ENCODE peak calls at places on chromosomes 3 and 15, in seven cellular contexts. H, L, T, P, J, Z and M are unnamed samples.

GRCh38 chr3:105598047-105598796 is 231.5 kb downstream of the ALCAM start:
- DNase-seq in Z (no peak), H (no peak), P (no peak), L (peak; percentile 31), T (no peak), J (peak; percentile 96), M (no peak)

GRCh38 chr3:183490211-183490601 is 61.8 kb upstream of the MCF2L2 start:
- DNase-seq in Z (peak; percentile 4), P (no peak), H (no peak), L (no peak), J (no peak), T (no peak), M (peak; percentile 4)

GRCh38 chr3:70871909-70872656 is 559.6 kb upstream of the MDFIC2 start:
- DNase-seq in P (no peak), L (peak; percentile 7), J (peak; percentile 95), H (no peak), Z (no peak), T (no peak), M (no peak)

GRCh38 chr3:18047052-18047451 is 304.6 kb upstream of the TBC1D5 start:
- DNase-seq in Z (no peak), T (no peak), P (no peak), L (no peak), J (peak; percentile 47), H (no peak), M (no peak)

GRCh38 chr3:37990527-37990926 is at the start of gene VILL:
- DNase-seq in P (no peak), H (no peak), L (no peak), J (no peak), T (no peak), Z (no peak), M (no peak)

GRCh38 chr3:57737840-57738239 is 18.3 kb upstream of the SLMAP start:
- DNase-seq in P (no peak), Z (no peak), H (no peak), L (no peak), J (no peak), T (no peak), M (no peak)

GRCh38 chr3:73592154-73592877 is 32.4 kb downstream of the PDZRN3 start:
- DNase-seq in J (no peak), Z (no peak), P (no peak), H (no peak), T (no peak), L (no peak), M (no peak)

GRCh38 chr3:151112731-151113130 is 27.3 kb downstream of the MED12L start:
- DNase-seq in P (no peak), T (no peak), H (no peak), L (no peak), J (no peak), Z (no peak), M (no peak)

GRCh38 chr3:134463676-134464611 is 21.8 kb downstream of the ANAPC13 start:
- DNase-seq in Z (peak; percentile 74), J (peak; percentile 100), P (peak; percentile 80), T (peak; percentile 46), H (peak; percentile 11), L (no peak), M (peak; percentile 78)

GRCh38 chr15:77568960-77569646 is 63.6 kb downstream of the LINGO1 start:
- DNase-seq in J (peak; percentile 48), Z (no peak), T (no peak), L (no peak), P (no peak), H (no peak), M (no peak)